ENCODE peak calls at places on chromosomes 16 and 17, in six cellular contexts. F is PC-3, S is H9, D is endodermal cell, K is neural progenitor cell, W is colonic mucosa. Y is an unnamed sample.

GRCh38 chr17:64412944-64413381 is 22.3 kb upstream of the PECAM1 start:
- DNase-seq in D (no peak), S (no peak), K (no peak), W (no peak), F (no peak), Y (no peak)

GRCh38 chr16:85483424-85483823 is 129.7 kb upstream of the GSE1 start:
- DNase-seq in W (no peak), S (no peak), F (no peak), K (no peak), D (no peak), Y (no peak)

GRCh38 chr16:2468142-2468724 is 2.9 kb upstream of the NTN3 start:
- DNase-seq in F (peak), K (peak), D (peak), S (no peak), W (no peak), Y (peak)

GRCh38 chr16:19119564-19119963 is 5.8 kb downstream of the ITPRIPL2 start:
- DNase-seq in W (no peak), K (no peak), D (no peak), F (peak), S (no peak), Y (no peak)

GRCh38 chr16:3038256-3038655 is 1.5 kb upstream of the BICDL2 start:
- DNase-seq in K (no peak), F (no peak), D (peak), W (peak), S (peak), Y (peak)

GRCh38 chr16:13873835-13874438 is 46.0 kb upstream of the ERCC4 start:
- DNase-seq in K (peak), D (peak), S (peak), W (no peak), F (peak), Y (no peak)

GRCh38 chr16:17369441-17369951 is 101.3 kb downstream of the XYLT1 start:
- DNase-seq in F (no peak), W (peak), K (no peak), S (no peak), D (no peak), Y (peak)

GRCh38 chr16:55370762-55371482 is 46.9 kb downstream of the IRX6 start:
- DNase-seq in W (peak), K (peak), S (peak), D (peak), F (peak), Y (peak)

GRCh38 chr17:62653831-62654829 is 26.7 kb downstream of the MRC2 start:
- DNase-seq in D (peak), S (no peak), W (peak), K (peak), F (no peak), Y (peak)

GRCh38 chr17:57875109-57876022 is 25.5 kb upstream of the MRPS23 start:
- DNase-seq in W (no peak), S (peak), K (peak), D (peak), F (peak), Y (peak)

GRCh38 chr16:2614761-2615191 is 67.5 kb upstream of the KCTD5 start:
- DNase-seq in D (no peak), S (no peak), F (no peak), K (no peak), W (no peak), Y (peak)

GRCh38 chr16:65737831-65738230 is 616.0 kb upstream of the CDH11 start:
- DNase-seq in S (no peak), K (peak), W (no peak), D (peak), F (no peak), Y (no peak)

GRCh38 chr16:86508947-86509758 is 1.2 kb upstream of the FOXF1 start:
- DNase-seq in D (peak), F (peak), K (peak), S (peak), W (peak), Y (peak)

GRCh38 chr17:6575596-6575988 is 19.2 kb upstream of the PITPNM3 start:
- DNase-seq in F (no peak), S (no peak), D (no peak), K (no peak), W (no peak), Y (no peak)
- H3K9ac ChIP-seq in F (no peak), S (no peak), D (no peak), K (no peak), W (no peak), Y (no peak)

GRCh38 chr16:50634090-50634489 is 47.0 kb downstream of the SNX20 start:
- DNase-seq in S (no peak), W (no peak), D (no peak), F (no peak), K (no peak), Y (no peak)

GRCh38 chr16:50632927-50633800 is 47.9 kb downstream of the SNX20 start:
- DNase-seq in F (no peak), K (no peak), W (no peak), S (no peak), D (no peak), Y (no peak)

GRCh38 chr16:50636865-50637374 is 44.2 kb downstream of the SNX20 start:
- DNase-seq in K (no peak), W (no peak), F (no peak), S (no peak), D (no peak), Y (no peak)

GRCh38 chr16:50635505-50636392 is 45.4 kb downstream of the SNX20 start:
- DNase-seq in K (no peak), F (no peak), D (peak), S (peak), W (no peak), Y (no peak)

DNA sequence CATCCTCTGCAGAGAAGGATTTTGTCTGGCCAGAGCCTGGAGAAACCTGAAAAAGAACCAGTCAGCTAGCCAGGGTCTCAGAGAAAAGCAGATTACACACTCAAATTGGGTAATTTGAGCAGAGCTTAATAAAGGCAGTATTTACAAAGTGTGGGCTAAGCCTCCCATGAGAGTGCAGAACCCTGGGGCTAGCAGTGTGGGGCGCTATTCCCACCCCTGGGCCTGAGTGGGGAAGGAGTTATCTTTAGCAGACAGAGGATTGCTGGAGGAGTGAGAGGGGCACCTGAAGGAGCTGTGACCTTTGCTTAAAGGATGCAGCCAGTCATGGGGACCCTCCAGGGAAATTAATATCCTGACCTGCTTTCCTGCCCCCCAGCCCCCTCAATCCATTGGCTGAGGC is 46.2 kb downstream of the SNX20 start:
- DNase-seq in K (no peak), F (no peak), S (no peak), W (no peak), D (no peak), Y (no peak)
- TF ChIP-seq CTCF in K (peak), F (no peak), S (no peak), W (no peak), D (peak), Y (no peak)

DNA sequence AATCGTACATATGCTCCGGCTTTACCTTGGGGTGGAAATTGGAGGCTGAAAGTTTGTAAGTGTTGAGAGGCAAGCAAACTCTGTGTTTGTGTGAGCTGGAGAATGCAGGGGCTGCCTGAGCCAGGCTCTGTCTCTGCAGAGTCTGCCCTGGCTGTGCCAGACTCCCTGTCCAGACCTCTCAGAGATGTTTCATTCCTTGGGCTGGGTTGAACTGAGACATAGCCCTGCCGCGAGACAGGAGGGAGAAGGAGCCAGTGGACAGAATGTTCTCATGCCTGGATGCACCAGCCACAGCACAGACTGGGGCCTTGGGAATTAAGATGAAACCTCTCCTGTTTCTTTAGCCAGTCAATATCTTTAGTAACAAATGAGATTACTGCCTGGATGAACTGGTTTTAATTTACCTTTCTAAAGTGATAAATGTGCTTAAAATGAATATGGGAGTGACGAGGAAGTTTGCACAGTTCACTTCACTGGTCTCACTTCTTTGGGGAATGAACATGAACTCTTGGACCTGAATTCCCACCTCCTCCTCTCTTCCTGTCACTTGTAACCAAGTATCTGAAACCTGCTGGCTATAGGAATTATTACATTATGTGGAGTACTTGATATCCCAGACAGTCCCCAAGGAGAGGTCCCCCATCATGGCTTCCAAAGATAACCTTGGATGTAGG is 40.1 kb downstream of the YPEL2 start:
- DNase-seq in D (no peak), F (no peak), K (no peak), W (peak), S (no peak), Y (peak)
- H3K9ac ChIP-seq in D (peak), F (no peak), K (no peak), W (peak), S (no peak), Y (peak)

DNA sequence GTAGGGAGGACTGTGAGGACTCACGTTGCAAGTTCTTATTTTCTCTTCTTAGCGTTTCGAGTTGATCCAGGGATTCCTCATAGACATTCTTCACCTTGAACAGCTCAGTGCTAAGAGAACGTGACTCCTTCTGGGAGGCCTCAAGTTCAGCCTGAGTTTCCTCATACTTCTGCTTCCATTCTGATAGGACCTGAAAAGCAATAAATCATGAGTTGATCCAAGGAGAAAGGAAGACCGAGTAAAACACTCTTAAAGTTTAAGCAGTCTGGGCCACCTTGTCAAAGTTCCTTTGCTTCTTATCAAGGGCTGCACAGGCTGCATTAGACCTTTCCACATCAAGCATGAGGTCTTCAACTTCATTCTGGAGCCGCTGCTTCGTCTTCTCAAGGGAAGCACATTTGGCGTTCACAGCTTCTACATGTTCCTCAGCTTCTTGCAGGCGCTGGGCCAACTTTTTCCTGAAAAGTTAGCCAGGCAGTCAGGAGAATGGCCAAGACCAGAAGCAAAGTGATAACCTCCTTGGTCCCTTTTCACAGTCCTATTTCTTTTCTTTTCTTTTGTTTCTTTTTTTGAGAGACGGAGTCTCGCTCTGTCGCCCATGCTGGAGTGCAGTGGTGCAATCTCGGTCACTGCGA is 23.8 kb upstream of the MYH13 start:
- DNase-seq in K (no peak), W (no peak), S (no peak), D (no peak), F (no peak), Y (no peak)
- TF ChIP-seq CTCF in K (no peak), W (no peak), S (no peak), D (no peak), F (no peak), Y (no peak)

DNA sequence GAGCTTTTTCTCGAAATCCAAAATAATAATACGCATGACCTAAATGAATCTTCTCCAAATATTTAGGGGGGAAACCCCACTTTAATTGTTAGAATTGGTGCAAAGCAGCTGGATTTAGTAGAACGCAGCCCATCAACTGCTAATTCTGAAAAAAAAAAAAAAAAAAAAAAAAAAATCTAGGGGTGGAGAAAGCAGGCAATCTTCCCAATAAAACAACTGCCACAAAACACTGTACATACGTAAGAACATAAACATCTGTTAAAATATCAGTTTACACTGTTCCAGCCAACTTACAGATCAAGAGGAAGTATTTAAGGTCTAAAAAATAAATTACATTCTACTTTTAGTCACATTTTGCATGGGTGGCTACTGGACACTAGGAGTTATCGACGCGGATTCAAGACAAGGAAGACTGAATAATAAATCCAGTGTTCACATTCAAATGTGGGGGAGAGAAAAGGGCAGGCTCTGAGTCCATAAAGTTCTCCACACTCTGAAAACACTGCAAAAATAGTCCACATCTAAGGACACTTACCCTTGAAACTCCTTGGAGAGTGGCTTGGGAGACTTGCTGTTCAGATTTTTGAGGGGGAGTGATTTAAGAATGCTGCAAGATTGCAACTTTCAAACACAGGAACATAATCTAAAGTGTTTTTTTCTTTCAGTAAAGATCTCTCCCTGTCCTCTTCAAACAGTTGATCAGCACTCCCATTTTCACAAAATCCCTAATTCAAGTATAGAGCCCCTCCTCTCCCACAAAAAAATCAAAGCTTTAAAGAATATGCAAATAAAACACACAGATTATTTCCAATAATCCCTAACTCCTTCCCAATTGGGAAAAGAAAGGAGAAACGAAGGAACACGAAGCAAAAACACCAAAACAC is 1.3 kb downstream of the APPBP2 start:
- DNase-seq in F (peak), K (no peak), D (peak), S (no peak), W (no peak), Y (no peak)
- H3K9ac ChIP-seq in F (peak), K (peak), D (peak), S (peak), W (peak), Y (peak)

GRCh38 chr17:11797803-11798202 is 199.5 kb downstream of the ZNF18 start:
- DNase-seq in K (no peak), F (no peak), W (no peak), S (no peak), D (peak), Y (no peak)
- TF ChIP-seq CTCF in K (peak), F (peak), W (no peak), S (peak), D (peak), Y (no peak)

DNA sequence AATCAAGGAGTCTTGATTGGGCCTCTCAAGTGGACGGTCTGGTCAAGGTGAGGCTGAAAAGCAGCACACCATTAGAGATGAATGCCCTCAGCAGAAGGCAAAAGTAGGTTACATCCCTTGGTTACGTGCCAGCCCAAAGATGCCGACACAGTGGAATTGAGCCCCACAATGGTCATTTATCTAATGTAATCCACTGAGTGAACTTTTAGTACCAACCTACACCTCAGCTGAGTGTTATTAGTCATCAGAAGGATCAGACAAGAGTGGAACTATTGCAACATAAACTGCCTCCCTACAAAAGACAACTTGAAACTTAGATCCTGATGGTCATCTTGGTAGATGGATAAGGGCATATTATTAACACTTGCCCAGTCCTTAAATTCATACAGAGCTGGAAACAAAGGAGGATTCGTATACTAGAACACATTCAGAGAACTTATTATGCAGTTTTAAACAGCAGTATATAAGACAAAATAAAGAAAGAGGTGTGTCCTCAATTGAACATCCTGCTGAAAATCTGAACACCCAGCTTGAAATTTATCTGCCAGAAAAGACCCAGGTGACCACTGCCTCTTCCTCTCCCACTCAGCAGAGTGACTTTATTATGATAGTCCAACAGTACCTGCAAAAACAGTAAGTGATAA is 2.8 kb downstream of the DCUN1D3 start:
- DNase-seq in S (no peak), F (peak), W (no peak), K (no peak), D (no peak), Y (no peak)
- H3K9ac ChIP-seq in S (no peak), F (no peak), W (no peak), K (no peak), D (no peak), Y (no peak)

GRCh38 chr17:40914456-40914855 is 23.0 kb downstream of the KRT23 start:
- DNase-seq in F (no peak), D (no peak), S (no peak), W (no peak), K (no peak), Y (no peak)

GRCh38 chr17:40910441-40910841 is 25.4 kb upstream of the KRT20 start:
- DNase-seq in D (no peak), W (no peak), K (no peak), F (peak), S (no peak), Y (no peak)

GRCh38 chr17:40909755-40910154 is 24.7 kb upstream of the KRT20 start:
- DNase-seq in S (no peak), F (peak), W (no peak), D (no peak), K (no peak), Y (no peak)

GRCh38 chr17:40915199-40915661 is 22.2 kb downstream of the KRT23 start:
- DNase-seq in K (no peak), S (no peak), W (no peak), D (no peak), F (peak), Y (no peak)

GRCh38 chr17:40912506-40913220 is 24.8 kb downstream of the KRT23 start:
- DNase-seq in K (no peak), F (peak), S (no peak), W (no peak), D (no peak), Y (no peak)
- TF ChIP-seq CTCF in K (no peak), F (no peak), S (no peak), W (no peak), D (no peak), Y (no peak)